ENCODE peak calls at places on chromosomes 1 and 21, in four cellular contexts. One of them, this sample, is unnamed.

GRCh38 chr21:42239556-42239955 is 20.6 kb downstream of the ABCG1 start:
- DNase-seq in CD8-positive, alpha-beta T cell: no peak
- DNase-seq in cardiac muscle cell: no peak
- DNase-seq in aorta: peak; percentile 32
- DNase-seq in this sample: no peak

GRCh38 chr1:246459213-246459612 is 47.9 kb downstream of the SMYD3 start:
- DNase-seq in cardiac muscle cell: no peak
- DNase-seq in aorta: no peak
- DNase-seq in CD8-positive, alpha-beta T cell: no peak
- DNase-seq in this sample: no peak

GRCh38 chr1:7229696-7230095 is 444.4 kb downstream of the CAMTA1 start:
- DNase-seq in aorta: no peak
- DNase-seq in cardiac muscle cell: no peak
- DNase-seq in CD8-positive, alpha-beta T cell: no peak
- DNase-seq in this sample: no peak

GRCh38 chr1:29574871-29575270 is 338.5 kb downstream of the PTPRU start:
- DNase-seq in CD8-positive, alpha-beta T cell: no peak
- DNase-seq in aorta: no peak
- DNase-seq in cardiac muscle cell: no peak
- DNase-seq in this sample: no peak

GRCh38 chr1:46543761-46544560 is 7.5 kb downstream of the KNCN start:
- DNase-seq in CD8-positive, alpha-beta T cell: no peak
- DNase-seq in cardiac muscle cell: no peak
- DNase-seq in aorta: peak; percentile 44
- DNase-seq in this sample: no peak

GRCh38 chr1:17533201-17533600 is 6.3 kb upstream of the ARHGEF10L start:
- DNase-seq in aorta: no peak
- DNase-seq in CD8-positive, alpha-beta T cell: no peak
- DNase-seq in cardiac muscle cell: no peak
- DNase-seq in this sample: no peak

GRCh38 chr1:65605621-65606020 is 185.2 kb downstream of the LEPR start:
- DNase-seq in CD8-positive, alpha-beta T cell: no peak
- DNase-seq in aorta: no peak
- DNase-seq in cardiac muscle cell: peak; percentile 74
- DNase-seq in this sample: no peak

GRCh38 chr1:217953922-217954321 is 322.8 kb downstream of the SPATA17 start:
- DNase-seq in CD8-positive, alpha-beta T cell: no peak
- DNase-seq in aorta: no peak
- DNase-seq in cardiac muscle cell: no peak
- DNase-seq in this sample: no peak

GRCh38 chr1:119621714-119622113 is 26.4 kb downstream of the ZNF697 start:
- DNase-seq in cardiac muscle cell: no peak
- DNase-seq in CD8-positive, alpha-beta T cell: no peak
- DNase-seq in aorta: no peak
- DNase-seq in this sample: no peak

GRCh38 chr1:245441699-245442098 is 286.9 kb downstream of the KIF26B start:
- DNase-seq in cardiac muscle cell: peak; percentile 67
- DNase-seq in CD8-positive, alpha-beta T cell: no peak
- DNase-seq in aorta: no peak
- DNase-seq in this sample: no peak

GRCh38 chr1:237012789-237013383 is 8.6 kb upstream of the MT1HL1 start:
- DNase-seq in cardiac muscle cell: peak; percentile 56
- DNase-seq in CD8-positive, alpha-beta T cell: no peak
- DNase-seq in aorta: peak; percentile 94
- DNase-seq in this sample: no peak

GRCh38 chr1:8422439-8423133 is 104.7 kb downstream of the SLC45A1 start:
- DNase-seq in cardiac muscle cell: peak; percentile 62
- DNase-seq in CD8-positive, alpha-beta T cell: no peak
- DNase-seq in aorta: no peak
- DNase-seq in this sample: peak; percentile 36

GRCh38 chr21:46213620-46214286 is 14.8 kb downstream of the LSS start:
- DNase-seq in CD8-positive, alpha-beta T cell: no peak
- DNase-seq in cardiac muscle cell: no peak
- DNase-seq in aorta: no peak
- DNase-seq in this sample: no peak

GRCh38 chr1:177772621-177773020 is 197.2 kb downstream of the SEC16B start:
- DNase-seq in CD8-positive, alpha-beta T cell: no peak
- DNase-seq in aorta: no peak
- DNase-seq in cardiac muscle cell: no peak
- DNase-seq in this sample: no peak

DNA sequence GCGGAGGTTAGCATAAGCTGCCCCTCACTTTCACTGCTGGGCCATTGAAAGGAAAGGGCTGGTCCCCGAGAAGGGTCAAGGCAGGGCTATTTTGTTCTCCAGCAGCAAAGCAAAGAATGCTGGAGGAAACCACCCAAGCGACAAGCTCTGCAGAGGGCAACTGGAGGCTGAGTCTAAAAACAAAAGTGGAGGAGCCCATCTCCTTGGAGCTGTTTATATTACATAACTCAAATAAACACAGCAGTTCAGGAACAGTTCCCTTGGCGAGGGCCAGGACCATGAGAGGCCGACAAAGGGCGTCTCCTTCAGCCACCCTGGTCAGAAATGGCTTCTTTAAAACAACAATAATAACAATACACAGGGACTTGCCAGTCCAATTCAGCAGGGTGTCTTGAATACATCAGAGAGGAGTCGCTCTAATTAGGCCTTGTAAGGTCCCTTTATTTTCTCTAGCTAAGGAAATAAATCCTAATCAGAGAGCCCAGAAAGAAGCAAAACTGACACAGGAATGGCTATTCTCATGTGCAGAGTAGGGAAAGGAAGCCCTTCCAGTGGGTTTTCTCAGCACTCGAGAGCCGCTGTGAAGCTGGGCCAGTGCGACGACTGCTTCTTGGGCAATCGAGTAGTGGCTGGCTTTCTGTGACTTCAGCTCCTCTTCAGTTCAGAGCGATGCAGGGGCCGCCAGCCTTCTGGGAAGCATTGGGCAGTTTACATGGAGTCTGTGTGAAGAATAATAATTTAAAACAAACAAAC is 57.0 kb upstream of the TARBP1 start:
- DNase-seq in aorta: peak; percentile 84
- DNase-seq in cardiac muscle cell: peak; percentile 77
- DNase-seq in CD8-positive, alpha-beta T cell: no peak
- DNase-seq in this sample: no peak
- H3K4me1 ChIP-seq in aorta: peaks cover 13% of the 10 kb centered on the region
- H3K4me1 ChIP-seq in cardiac muscle cell: peaks cover 89% of the 10 kb centered on the region
- H3K4me1 ChIP-seq in CD8-positive, alpha-beta T cell: no peaks in the 10 kb centered on the region
- H3K4me1 ChIP-seq in this sample: peaks cover 4% of the 10 kb centered on the region

GRCh38 chr1:91753878-91754277 is 132.1 kb downstream of the TGFBR3 start:
- DNase-seq in aorta: no peak
- DNase-seq in cardiac muscle cell: no peak
- DNase-seq in CD8-positive, alpha-beta T cell: no peak
- DNase-seq in this sample: no peak
- H3K4me3 ChIP-seq in aorta: no peak overlapping the region
- H3K4me3 ChIP-seq in cardiac muscle cell: no peak overlapping the region
- H3K4me3 ChIP-seq in CD8-positive, alpha-beta T cell: no peak overlapping the region
- H3K4me3 ChIP-seq in this sample: no peak overlapping the region

DNA sequence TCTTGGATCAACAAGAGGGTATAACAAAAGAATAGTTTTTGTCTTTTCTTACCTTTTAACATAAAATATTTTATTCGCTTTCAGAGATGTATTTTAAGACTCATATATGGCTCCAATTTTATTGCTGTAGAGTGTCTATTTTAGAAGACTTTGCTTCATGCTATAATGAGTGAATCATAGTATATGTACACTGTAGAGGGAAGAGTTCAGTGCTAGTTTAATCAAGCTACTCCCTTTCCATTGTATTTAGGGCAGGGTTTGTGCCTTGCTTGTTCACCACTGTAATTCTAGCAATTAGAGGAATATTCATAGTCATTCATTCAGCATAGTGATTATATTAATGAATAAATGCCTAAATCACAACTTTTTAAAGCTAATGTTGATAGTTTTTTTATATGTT is 78.8 kb downstream of the CEP350 start:
- DNase-seq in cardiac muscle cell: no peak
- DNase-seq in aorta: no peak
- DNase-seq in CD8-positive, alpha-beta T cell: no peak
- DNase-seq in this sample: no peak
- H3K36me3 ChIP-seq in cardiac muscle cell: peaks cover 53% of the 10 kb centered on the region
- H3K36me3 ChIP-seq in aorta: no peaks in the 10 kb centered on the region
- H3K36me3 ChIP-seq in CD8-positive, alpha-beta T cell: peaks cover 15% of the 10 kb centered on the region
- H3K36me3 ChIP-seq in this sample: peaks cover 8% of the 10 kb centered on the region

GRCh38 chr1:151992345-151993083 is 1.1 kb downstream of the S100A10 start:
- DNase-seq in CD8-positive, alpha-beta T cell: no peak
- DNase-seq in aorta: peak; percentile 92
- DNase-seq in cardiac muscle cell: peak; percentile 85
- DNase-seq in this sample: peak; percentile 86
- H3K4me1 ChIP-seq in CD8-positive, alpha-beta T cell: peaks cover 54% of the 10 kb centered on the region
- H3K4me1 ChIP-seq in aorta: peaks cover 8% of the 10 kb centered on the region
- H3K4me1 ChIP-seq in cardiac muscle cell: peaks cover 6% of the 10 kb centered on the region
- H3K4me1 ChIP-seq in this sample: peaks cover 63% of the 10 kb centered on the region

This sample was measured in HAP-1.